ENCODE peak calls at places on chromosomes 4 and X, in seven cellular contexts. J, F, R, W, S, V and M are unnamed samples.

GRCh38 chr4:45629717-45630116 is 494.1 kb downstream of the GABRG1 start:
- DNase-seq in J (no peak), F (no peak), R (no peak), W (no peak), S (no peak), V (no peak), M (peak)

GRCh38 chrX:274904-275475 is 6.2 kb upstream of the PLCXD1 start:
- DNase-seq in J (no peak), F (peak), R (no peak), W (no peak), S (no peak), V (peak), M (peak)

GRCh38 chr4:109078724-109079123 is 223.7 kb downstream of the COL25A1 start:
- DNase-seq in J (peak), F (no peak), R (peak), W (peak), S (no peak), V (no peak), M (no peak)

GRCh38 chr4:55411621-55412020 is 15.9 kb downstream of the TMEM165 start:
- DNase-seq in J (no peak), F (no peak), R (no peak), W (no peak), S (no peak), V (no peak), M (no peak)

GRCh38 chr4:82898322-82899243 is 2.0 kb upstream of the THAP9 start:
- DNase-seq in J (peak), F (no peak), R (peak), W (peak), S (no peak), V (peak), M (peak)

GRCh38 chr4:152045397-152045780 is 284.6 kb upstream of the GATB start:
- DNase-seq in J (no peak), F (no peak), R (no peak), W (no peak), S (no peak), V (no peak), M (no peak)

GRCh38 chr4:57764840-57765239 is 654.7 kb upstream of the IGFBP7 start:
- DNase-seq in J (no peak), F (no peak), R (no peak), W (no peak), S (no peak), V (no peak), M (no peak)

GRCh38 chr4:124743711-124744110 is 31.2 kb upstream of the ANKRD50 start:
- DNase-seq in J (no peak), F (no peak), R (no peak), W (no peak), S (no peak), V (no peak), M (no peak)

GRCh38 chrX:109199726-109200125 is 282.2 kb downstream of the GUCY2F start:
- DNase-seq in J (no peak), F (no peak), R (no peak), W (peak), S (no peak), V (no peak), M (no peak)

GRCh38 chr4:32216502-32216901 is 1496.3 kb downstream of the PCDH7 start:
- DNase-seq in J (no peak), F (no peak), R (no peak), W (no peak), S (no peak), V (no peak), M (no peak)

GRCh38 chr4:13705521-13706035 is 78.1 kb upstream of the BOD1L1 start:
- DNase-seq in J (no peak), F (peak), R (no peak), W (no peak), S (no peak), V (peak), M (peak)

GRCh38 chr4:185242749-185243533 is 33.5 kb downstream of the SNX25 start:
- DNase-seq in J (no peak), F (no peak), R (no peak), W (peak), S (no peak), V (no peak), M (no peak)

GRCh38 chr4:117137143-117137542 is 51.8 kb upstream of the TRAM1L1 start:
- DNase-seq in J (peak), F (no peak), R (peak), W (peak), S (no peak), V (no peak), M (peak)